ENCODE peak calls at places on chromosomes 4 and X, in five cellular contexts. One of them, this sample, is unnamed.

GRCh38 chr4:123481034-123481433 is 84.4 kb downstream of the SPRY1 start:
- DNase-seq in MV-4-11: no peak
- DNase-seq in right lobe of liver: no peak
- DNase-seq in naive B cell: no peak
- DNase-seq in NCI-H2029: no peak
- DNase-seq in this sample: no peak

GRCh38 chr4:178316211-178316610 is 874.0 kb upstream of the AGA start:
- DNase-seq in MV-4-11: no peak
- DNase-seq in right lobe of liver: no peak
- DNase-seq in naive B cell: no peak
- DNase-seq in NCI-H2029: peak; percentile 34
- DNase-seq in this sample: no peak

GRCh38 chr4:126375462-126376054 is 1060.8 kb downstream of the FAT4 start:
- DNase-seq in MV-4-11: no peak
- DNase-seq in right lobe of liver: no peak
- DNase-seq in naive B cell: no peak
- DNase-seq in NCI-H2029: no peak
- DNase-seq in this sample: no peak

GRCh38 chr4:16967722-16968121 is 69.3 kb upstream of the LDB2 start:
- DNase-seq in MV-4-11: no peak
- DNase-seq in right lobe of liver: no peak
- DNase-seq in naive B cell: no peak
- DNase-seq in NCI-H2029: no peak
- DNase-seq in this sample: no peak

GRCh38 chr4:23957465-23957864 is 67.6 kb upstream of the PPARGC1A start:
- DNase-seq in MV-4-11: no peak
- DNase-seq in right lobe of liver: no peak
- DNase-seq in naive B cell: no peak
- DNase-seq in NCI-H2029: no peak
- DNase-seq in this sample: no peak

GRCh38 chr4:7722716-7723115 is 216.9 kb downstream of the AFAP1 start:
- DNase-seq in MV-4-11: peak; percentile 57
- DNase-seq in right lobe of liver: no peak
- DNase-seq in naive B cell: no peak
- DNase-seq in NCI-H2029: no peak
- DNase-seq in this sample: no peak

GRCh38 chr4:101169044-101170014 is 178.0 kb downstream of the PPP3CA start:
- DNase-seq in MV-4-11: peak; percentile 59
- DNase-seq in right lobe of liver: peak; percentile 74
- DNase-seq in naive B cell: peak; percentile 46
- DNase-seq in NCI-H2029: peak; percentile 78
- DNase-seq in this sample: peak; percentile 73

GRCh38 chr4:52260507-52261302 is 209.6 kb downstream of the SPATA18 start:
- DNase-seq in MV-4-11: peak; percentile 77
- DNase-seq in right lobe of liver: no peak
- DNase-seq in naive B cell: no peak
- DNase-seq in NCI-H2029: no peak
- DNase-seq in this sample: no peak

GRCh38 chr4:98546910-98547544 is 111.4 kb downstream of the TSPAN5 start:
- DNase-seq in MV-4-11: no peak
- DNase-seq in right lobe of liver: no peak
- DNase-seq in naive B cell: no peak
- DNase-seq in NCI-H2029: no peak
- DNase-seq in this sample: no peak

GRCh38 chrX:100654256-100654655 is 10.3 kb downstream of the SRPX2 start:
- DNase-seq in MV-4-11: no peak
- DNase-seq in right lobe of liver: no peak
- DNase-seq in naive B cell: no peak
- DNase-seq in NCI-H2029: no peak
- DNase-seq in this sample: no peak

GRCh38 chr4:8502836-8503585 is 62.4 kb downstream of the TRMT44 start:
- DNase-seq in MV-4-11: no peak
- DNase-seq in right lobe of liver: no peak
- DNase-seq in naive B cell: no peak
- DNase-seq in NCI-H2029: no peak
- DNase-seq in this sample: no peak

GRCh38 chr4:1910643-1911042 is 39.5 kb downstream of the NSD2 start:
- DNase-seq in MV-4-11: no peak
- DNase-seq in right lobe of liver: no peak
- DNase-seq in naive B cell: no peak
- DNase-seq in NCI-H2029: no peak
- DNase-seq in this sample: no peak

GRCh38 chrX:17591741-17592110 is 145.6 kb upstream of the SCML1 start:
- DNase-seq in MV-4-11: peak; percentile 0
- DNase-seq in right lobe of liver: no peak
- DNase-seq in naive B cell: no peak
- DNase-seq in NCI-H2029: no peak
- DNase-seq in this sample: no peak

GRCh38 chr4:47278631-47279030 is 184.9 kb downstream of the COMMD8 start:
- DNase-seq in MV-4-11: peak; percentile 85
- DNase-seq in right lobe of liver: no peak
- DNase-seq in naive B cell: no peak
- DNase-seq in NCI-H2029: no peak
- DNase-seq in this sample: no peak

GRCh38 chr4:38254825-38255224 is 294.6 kb downstream of the PTTG2 start:
- DNase-seq in MV-4-11: no peak
- DNase-seq in right lobe of liver: no peak
- DNase-seq in naive B cell: no peak
- DNase-seq in NCI-H2029: no peak
- DNase-seq in this sample: no peak

GRCh38 chrX:105725228-105725627 is 97.1 kb upstream of the NRK start:
- DNase-seq in MV-4-11: no peak
- DNase-seq in right lobe of liver: no peak
- DNase-seq in naive B cell: no peak
- DNase-seq in NCI-H2029: no peak
- DNase-seq in this sample: no peak

GRCh38 chr4:110412354-110412753 is 63.6 kb upstream of the ENPEP start:
- DNase-seq in MV-4-11: no peak
- DNase-seq in right lobe of liver: no peak
- DNase-seq in naive B cell: no peak
- DNase-seq in NCI-H2029: no peak
- DNase-seq in this sample: no peak

GRCh38 chr4:95513022-95513421 is 35.8 kb downstream of the UNC5C start:
- DNase-seq in MV-4-11: no peak
- DNase-seq in right lobe of liver: no peak
- DNase-seq in naive B cell: no peak
- DNase-seq in NCI-H2029: no peak
- DNase-seq in this sample: no peak

GRCh38 chr4:141571368-141571767 is 65.0 kb upstream of the IL15 start:
- DNase-seq in MV-4-11: no peak
- DNase-seq in right lobe of liver: no peak
- DNase-seq in naive B cell: no peak
- DNase-seq in NCI-H2029: no peak
- DNase-seq in this sample: no peak

GRCh38 chr4:175932116-175932515 is 120.1 kb upstream of the GPM6A start:
- DNase-seq in MV-4-11: no peak
- DNase-seq in right lobe of liver: no peak
- DNase-seq in naive B cell: no peak
- DNase-seq in NCI-H2029: no peak
- DNase-seq in this sample: no peak

GRCh38 chrX:54386314-54386713 is 28.5 kb upstream of the WNK3 start:
- DNase-seq in MV-4-11: no peak
- DNase-seq in right lobe of liver: no peak
- DNase-seq in naive B cell: no peak
- DNase-seq in NCI-H2029: no peak
- DNase-seq in this sample: no peak

GRCh38 chr4:45102716-45103115 is 376.4 kb upstream of the GNPDA2 start:
- DNase-seq in MV-4-11: no peak
- DNase-seq in right lobe of liver: no peak
- DNase-seq in naive B cell: no peak
- DNase-seq in NCI-H2029: no peak
- DNase-seq in this sample: no peak

GRCh38 chr4:56764206-56764605 is 57.3 kb downstream of the SPINK2 start:
- DNase-seq in MV-4-11: no peak
- DNase-seq in right lobe of liver: no peak
- DNase-seq in naive B cell: no peak
- DNase-seq in NCI-H2029: no peak
- DNase-seq in this sample: no peak

GRCh38 chr4:177369372-177369771 is 59.7 kb downstream of the NEIL3 start:
- DNase-seq in MV-4-11: no peak
- DNase-seq in right lobe of liver: no peak
- DNase-seq in naive B cell: no peak
- DNase-seq in NCI-H2029: no peak
- DNase-seq in this sample: no peak

This sample was measured in left lobe of liver.